ENCODE peak calls at places on chromosomes 12 and 14, in seven cellular contexts. J is heart right ventricle, H is T-cell, Y is fibroblast of the aortic adventitia, T is EL, S is T-helper 1 cell, Z is brain pericyte. U is an unnamed sample.

GRCh38 chr14:100571837-100572236 is 15.4 kb downstream of the BEGAIN start:
- DNase-seq in S (no peak), Y (no peak), Z (no peak), H (no peak), T (no peak), J (no peak), U (no peak)

GRCh38 chr12:47722136-47722834 is 3.0 kb downstream of the ENDOU start:
- DNase-seq in H (no peak), Y (no peak), Z (no peak), T (no peak), J (no peak), S (no peak), U (no peak)

GRCh38 chr12:85275359-85275758 is 4.7 kb upstream of the ALX1 start:
- DNase-seq in J (no peak), S (no peak), H (no peak), Z (no peak), T (no peak), Y (peak; percentile 3), U (no peak)

GRCh38 chr12:34396006-34396860 is 373.9 kb downstream of the ALG10 start:
- DNase-seq in S (no peak), H (no peak), Z (no peak), J (no peak), T (no peak), Y (no peak), U (no peak)

GRCh38 chr14:104387000-104387384 is 192.6 kb upstream of the C14orf180 start:
- DNase-seq in S (no peak), J (no peak), Y (no peak), Z (no peak), T (no peak), H (no peak), U (no peak)

GRCh38 chr12:67025543-67026114 is 243.5 kb upstream of the CAND1 start:
- DNase-seq in H (peak; percentile 11), Y (peak; percentile 20), J (peak; percentile 5), S (peak; percentile 10), T (peak; percentile 35), Z (no peak), U (peak; percentile 24)

GRCh38 chr14:54457609-54457996 is 16.4 kb upstream of the CNIH1 start:
- DNase-seq in S (no peak), Z (no peak), T (no peak), J (no peak), Y (no peak), H (no peak), U (no peak)

GRCh38 chr14:55136868-55137785 is 8.1 kb downstream of the LGALS3 start:
- DNase-seq in Y (peak; percentile 87), Z (peak; percentile 86), J (peak; percentile 95), S (no peak), T (peak; percentile 60), H (no peak), U (peak; percentile 95)

GRCh38 chr12:6367065-6367968 is 8.0 kb downstream of the SCNN1A start:
- DNase-seq in Y (peak; percentile 52), J (no peak), H (peak; percentile 42), T (peak; percentile 49), Z (no peak), S (peak; percentile 27), U (peak; percentile 67)

GRCh38 chr14:24556756-24557155 is 19.3 kb downstream of the CTSG start:
- DNase-seq in H (no peak), T (peak; percentile 42), S (no peak), J (no peak), Y (no peak), Z (no peak), U (peak; percentile 3)

GRCh38 chr14:26594148-26594547 is 3.7 kb downstream of the NOVA1 start:
- DNase-seq in T (no peak), Y (peak; percentile 11), S (no peak), Z (no peak), J (no peak), H (no peak), U (no peak)

GRCh38 chr14:68521952-68522509 is 270.8 kb downstream of the ZFP36L1 start:
- DNase-seq in T (no peak), Y (no peak), J (no peak), H (no peak), Z (no peak), S (no peak), U (no peak)

GRCh38 chr12:89117448-89118034 is 234.8 kb downstream of the DUSP6 start:
- DNase-seq in H (no peak), Y (no peak), J (no peak), T (peak; percentile 3), Z (no peak), S (no peak), U (peak; percentile 8)

GRCh38 chr14:69270795-69271708 is 11.1 kb downstream of the GALNT16 start:
- DNase-seq in H (no peak), S (no peak), J (peak; percentile 30), Z (no peak), Y (no peak), T (peak; percentile 53), U (no peak)

GRCh38 chr12:54689034-54689372 is 40.8 kb upstream of the DCD start:
- DNase-seq in H (no peak), Y (no peak), T (no peak), Z (no peak), S (no peak), J (no peak), U (no peak)

GRCh38 chr12:33795536-33795935 is 226.8 kb upstream of the ALG10 start:
- DNase-seq in S (no peak), J (no peak), H (no peak), Z (no peak), T (no peak), Y (no peak), U (no peak)

GRCh38 chr14:73903028-73903427 is 16.4 kb downstream of the ZNF410 start:
- DNase-seq in H (no peak), S (no peak), Y (no peak), T (peak; percentile 23), Z (no peak), J (no peak), U (no peak)

GRCh38 chr14:42806909-42807315 is 1200.2 kb downstream of the LRFN5 start:
- DNase-seq in H (no peak), J (no peak), S (no peak), T (no peak), Z (peak; percentile 13), Y (peak; percentile 73), U (peak; percentile 59)

GRCh38 chr12:27509032-27509431 is 15.0 kb upstream of the PPFIBP1 start:
- DNase-seq in H (no peak), Y (no peak), S (no peak), J (no peak), Z (no peak), T (no peak), U (no peak)

GRCh38 chr12:29901585-29901984 is 117.8 kb upstream of the TMTC1 start:
- DNase-seq in T (no peak), S (no peak), H (no peak), Z (no peak), Y (no peak), J (no peak), U (no peak)

GRCh38 chr12:62711626-62712305 is 223.2 kb downstream of the PPM1H start:
- DNase-seq in Z (no peak), T (no peak), Y (peak; percentile 35), J (no peak), H (no peak), S (no peak), U (no peak)

GRCh38 chr12:120892265-120892664 is 11.9 kb downstream of the SPPL3 start:
- DNase-seq in J (no peak), T (no peak), Y (no peak), S (no peak), Z (no peak), H (no peak), U (no peak)

GRCh38 chr14:34665785-34666425 is 36.0 kb upstream of the SNX6 start:
- DNase-seq in T (peak; percentile 96), S (peak; percentile 14), H (peak; percentile 49), J (peak; percentile 57), Z (peak; percentile 21), Y (peak; percentile 89), U (peak; percentile 94)

U was measured in fibroblast of pulmonary artery.